ENCODE peak calls at places on chromosome 2, in eight cellular contexts. S is CD8-positive, alpha-beta memory T cell; K is effector memory CD4-positive, alpha-beta T cell; D is GM23248; G is left lung; J is body of pancreas; R is uterus; C is ovary. V is an unnamed sample.

GRCh38 chr2:31259075-31259474 is 25.1 kb downstream of the EHD3 start:
- DNase-seq in R (no peak), J (no peak), C (no peak), K (no peak), D (no peak), S (no peak), G (no peak), V (no peak)

GRCh38 chr2:162029287-162029901 is 44.6 kb downstream of the DPP4 start:
- DNase-seq in G (no peak), C (no peak), S (no peak), R (no peak), J (no peak), D (peak), K (no peak), V (peak)

GRCh38 chr2:228589115-228589514 is 407.6 kb upstream of the SPHKAP start:
- DNase-seq in C (no peak), D (no peak), J (no peak), G (no peak), S (no peak), K (no peak), R (no peak), V (no peak)

GRCh38 chr2:15643209-15643500 is 51.5 kb downstream of the DDX1 start:
- DNase-seq in R (no peak), D (no peak), K (no peak), G (no peak), J (no peak), S (no peak), C (no peak), V (no peak)

GRCh38 chr2:138676654-138677053 is 103.5 kb downstream of the NXPH2 start:
- DNase-seq in K (no peak), J (no peak), R (no peak), G (no peak), C (no peak), D (no peak), S (no peak), V (no peak)

GRCh38 chr2:96116424-96116878 is at the start of gene ADRA2B:
- DNase-seq in K (peak), C (no peak), S (peak), D (peak), J (peak), G (peak), R (no peak), V (no peak)

GRCh38 chr2:124633812-124634211 is 608.7 kb downstream of the CNTNAP5 start:
- DNase-seq in G (no peak), D (no peak), R (no peak), S (no peak), J (no peak), K (no peak), C (no peak), V (no peak)

GRCh38 chr2:199862779-199863178 is 11.8 kb upstream of the FTCDNL1 start:
- DNase-seq in C (no peak), K (no peak), J (no peak), R (no peak), S (no peak), G (no peak), D (peak), V (no peak)

GRCh38 chr2:3731829-3732228 is 28.5 kb downstream of the DCDC2C start:
- DNase-seq in C (no peak), J (no peak), G (no peak), D (no peak), S (no peak), R (no peak), K (no peak), V (no peak)

GRCh38 chr2:182941939-182942338 is 75.5 kb upstream of the FRZB start:
- DNase-seq in C (no peak), R (no peak), K (no peak), J (no peak), S (no peak), D (no peak), G (no peak), V (no peak)

GRCh38 chr2:71640459-71640858 is 187.1 kb downstream of the DYSF start:
- DNase-seq in J (no peak), K (no peak), G (no peak), R (no peak), C (no peak), S (no peak), D (no peak), V (no peak)

GRCh38 chr2:9093324-9093723 is 89.8 kb upstream of the MBOAT2 start:
- DNase-seq in C (no peak), K (no peak), J (no peak), D (no peak), S (no peak), G (no peak), R (no peak), V (no peak)

GRCh38 chr2:188870289-188870688 is 103.9 kb upstream of the COL3A1 start:
- DNase-seq in G (no peak), C (no peak), S (no peak), K (no peak), J (no peak), R (no peak), D (peak), V (no peak)

GRCh38 chr2:151091583-151091982 is 170.1 kb downstream of the RBM43 start:
- DNase-seq in S (no peak), G (no peak), D (peak), R (no peak), C (no peak), J (no peak), K (no peak), V (no peak)

GRCh38 chr2:189631849-189632248 is 29.4 kb upstream of the ASNSD1 start:
- DNase-seq in G (no peak), J (no peak), C (no peak), S (no peak), K (no peak), R (peak), D (peak), V (no peak)

GRCh38 chr2:71471276-71471675 is 17.9 kb downstream of the DYSF start:
- DNase-seq in R (no peak), D (peak), J (no peak), S (no peak), C (no peak), K (no peak), G (no peak), V (no peak)

GRCh38 chr2:231680992-231681852 is 27.1 kb upstream of the PTMA start:
- DNase-seq in R (peak), G (peak), C (peak), S (no peak), J (peak), D (peak), K (no peak), V (peak)

GRCh38 chr2:186381573-186381972 is 104.5 kb upstream of the ZC3H15 start:
- DNase-seq in K (no peak), G (no peak), D (no peak), J (no peak), R (no peak), C (no peak), S (no peak), V (no peak)

GRCh38 chr2:154375625-154376020 is 322.9 kb upstream of the KCNJ3 start:
- DNase-seq in G (no peak), R (no peak), S (no peak), D (peak), C (no peak), K (no peak), J (peak), V (peak)

GRCh38 chr2:71672011-71672639 is 218.8 kb downstream of the DYSF start:
- DNase-seq in S (no peak), K (no peak), J (no peak), G (no peak), R (no peak), C (no peak), D (no peak), V (no peak)

GRCh38 chr2:227325824-227326195 is 759 bp downstream of the MFF start:
- DNase-seq in J (peak), S (no peak), R (no peak), K (no peak), D (peak), G (peak), C (peak), V (peak)

GRCh38 chr2:19474128-19474527 is 115.7 kb upstream of the OSR1 start:
- DNase-seq in J (peak), C (no peak), K (peak), D (peak), G (no peak), R (no peak), S (peak), V (no peak)

GRCh38 chr2:218370410-218371063 is 11.5 kb upstream of the SLC11A1 start:
- DNase-seq in R (peak), D (no peak), C (peak), K (no peak), S (no peak), J (peak), G (peak), V (no peak)

GRCh38 chr2:9814129-9814868 is 29.0 kb upstream of the TAF1B start:
- DNase-seq in J (no peak), R (no peak), K (no peak), G (peak), D (no peak), S (no peak), C (no peak), V (no peak)

GRCh38 chr2:56613917-56614316 is 430.1 kb downstream of the CCDC85A start:
- DNase-seq in C (no peak), G (no peak), R (no peak), S (no peak), D (peak), K (no peak), J (no peak), V (no peak)

GRCh38 chr2:223626713-223627112 is 24.6 kb upstream of the SCG2 start:
- DNase-seq in S (no peak), K (no peak), G (no peak), D (peak), J (no peak), R (no peak), C (no peak), V (no peak)

GRCh38 chr2:202023198-202023903 is 10.3 kb upstream of the FZD7 start:
- DNase-seq in K (no peak), S (no peak), G (peak), D (no peak), C (no peak), J (no peak), R (no peak), V (no peak)

GRCh38 chr2:165957030-165957675 is 3.6 kb upstream of the TTC21B start:
- DNase-seq in S (no peak), G (no peak), J (no peak), D (no peak), K (no peak), R (no peak), C (no peak), V (no peak)

GRCh38 chr2:208033701-208034502 is 8.6 kb upstream of the PLEKHM3 start:
- DNase-seq in R (peak), K (no peak), G (peak), D (peak), S (no peak), C (peak), J (peak), V (no peak)

GRCh38 chr2:229748950-229749349 is 34.6 kb upstream of the DNER start:
- DNase-seq in R (no peak), C (no peak), D (no peak), G (no peak), K (no peak), S (no peak), J (no peak), V (no peak)

GRCh38 chr2:169761970-169762292 is 28.3 kb downstream of the KLHL23 start:
- DNase-seq in G (no peak), R (no peak), K (no peak), J (no peak), S (no peak), D (no peak), C (no peak), V (no peak)

GRCh38 chr2:40458271-40458794 is 6.4 kb upstream of the SLC8A1 start:
- DNase-seq in J (no peak), D (no peak), C (no peak), R (no peak), S (no peak), G (no peak), K (no peak), V (no peak)

GRCh38 chr2:177525351-177525750 is 132.8 kb downstream of the AGPS start:
- DNase-seq in J (no peak), K (no peak), S (no peak), C (no peak), R (no peak), G (no peak), D (no peak), V (no peak)

GRCh38 chr2:171327043-171327496 is 106.7 kb downstream of the METTL8 start:
- DNase-seq in R (no peak), D (no peak), K (no peak), C (no peak), J (no peak), G (no peak), S (no peak), V (no peak)

GRCh38 chr2:11988691-11989465 is 242.4 kb downstream of the LPIN1 start:
- DNase-seq in K (no peak), S (no peak), G (no peak), D (no peak), J (no peak), C (no peak), R (peak), V (no peak)

GRCh38 chr2:239912938-239913631 is 112.1 kb downstream of the NDUFA10 start:
- DNase-seq in G (no peak), K (no peak), S (no peak), C (no peak), D (no peak), J (no peak), R (no peak), V (no peak)

GRCh38 chr2:239910851-239911629 is 114.1 kb downstream of the NDUFA10 start:
- DNase-seq in S (no peak), J (peak), D (peak), C (no peak), G (no peak), R (no peak), K (no peak), V (no peak)

GRCh38 chr2:239910404-239910803 is 114.7 kb downstream of the NDUFA10 start:
- DNase-seq in J (no peak), C (no peak), G (no peak), R (no peak), K (no peak), D (no peak), S (no peak), V (no peak)

GRCh38 chr2:239912171-239912937 is 112.8 kb downstream of the NDUFA10 start:
- DNase-seq in D (no peak), C (no peak), S (no peak), R (no peak), G (no peak), J (no peak), K (no peak), V (no peak)

DNA sequence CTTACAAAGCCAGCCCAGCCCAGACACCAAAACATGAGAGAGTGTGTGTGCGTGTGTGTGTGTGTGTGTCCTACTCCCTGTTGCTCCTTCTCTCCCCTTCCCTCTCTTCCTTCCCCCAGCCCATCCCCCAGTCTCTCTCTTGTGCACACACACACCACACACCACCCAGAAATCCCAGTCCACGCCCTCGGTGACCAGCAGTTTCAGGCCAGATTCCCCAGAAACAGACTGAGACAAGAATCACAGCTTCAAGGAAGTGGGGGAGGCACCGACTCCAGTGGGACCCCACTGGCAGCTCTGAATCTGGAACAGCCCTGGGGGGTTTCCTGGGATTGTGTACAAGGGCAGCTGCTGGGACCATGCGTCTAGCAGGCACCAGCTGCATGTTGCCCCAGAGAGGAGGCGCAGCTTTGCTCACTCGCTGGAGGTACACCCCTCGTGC is 113.5 kb downstream of the NDUFA10 start:
- DNase-seq in J (peak), S (no peak), C (no peak), G (peak), R (no peak), D (no peak), K (no peak), V (no peak)
- H3K27ac ChIP-seq in J (no peak), S (no peak), C (no peak), G (no peak), R (no peak), D (no peak), K (peak), V (no peak)

DNA sequence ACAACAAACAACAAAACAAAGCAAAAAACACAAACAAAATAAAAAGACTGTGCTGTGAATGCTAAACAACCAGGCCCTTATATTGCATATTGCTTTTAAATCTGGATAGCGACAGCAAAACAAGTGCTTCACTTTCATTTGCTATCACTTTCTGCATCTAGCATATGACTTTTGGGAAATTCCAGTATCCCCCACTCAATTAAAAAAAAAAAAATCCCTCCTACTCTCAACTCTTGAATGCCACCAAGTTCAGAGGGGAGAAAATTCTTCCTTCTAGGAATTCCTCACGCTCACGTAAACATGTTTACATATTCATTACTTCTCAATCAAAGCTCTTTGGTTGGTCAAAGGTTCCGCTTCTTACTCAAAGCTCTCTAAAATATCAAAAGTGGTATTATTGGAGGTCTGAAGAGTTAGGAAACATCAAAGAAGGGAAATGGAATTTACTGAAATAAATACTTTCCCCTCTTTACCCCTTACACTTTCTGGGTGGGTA is 4.1 kb downstream of the DOCK10 start:
- DNase-seq in J (no peak), C (no peak), G (no peak), D (no peak), R (no peak), S (no peak), K (no peak), V (no peak)
- H3K27ac ChIP-seq in J (no peak), C (peak), G (no peak), D (no peak), R (no peak), S (no peak), K (peak), V (peak)

GRCh38 chr2:181407171-181407570 is 50.0 kb upstream of the ITGA4 start:
- DNase-seq in C (no peak), D (no peak), G (no peak), R (no peak), S (no peak), J (peak), K (no peak), V (no peak)

GRCh38 chr2:181411105-181411849 is 45.9 kb upstream of the ITGA4 start:
- DNase-seq in C (no peak), S (no peak), D (no peak), J (no peak), G (no peak), K (no peak), R (no peak), V (no peak)
- H3K27ac ChIP-seq in C (no peak), S (no peak), D (no peak), J (no peak), G (no peak), K (no peak), R (no peak), V (no peak)

DNA sequence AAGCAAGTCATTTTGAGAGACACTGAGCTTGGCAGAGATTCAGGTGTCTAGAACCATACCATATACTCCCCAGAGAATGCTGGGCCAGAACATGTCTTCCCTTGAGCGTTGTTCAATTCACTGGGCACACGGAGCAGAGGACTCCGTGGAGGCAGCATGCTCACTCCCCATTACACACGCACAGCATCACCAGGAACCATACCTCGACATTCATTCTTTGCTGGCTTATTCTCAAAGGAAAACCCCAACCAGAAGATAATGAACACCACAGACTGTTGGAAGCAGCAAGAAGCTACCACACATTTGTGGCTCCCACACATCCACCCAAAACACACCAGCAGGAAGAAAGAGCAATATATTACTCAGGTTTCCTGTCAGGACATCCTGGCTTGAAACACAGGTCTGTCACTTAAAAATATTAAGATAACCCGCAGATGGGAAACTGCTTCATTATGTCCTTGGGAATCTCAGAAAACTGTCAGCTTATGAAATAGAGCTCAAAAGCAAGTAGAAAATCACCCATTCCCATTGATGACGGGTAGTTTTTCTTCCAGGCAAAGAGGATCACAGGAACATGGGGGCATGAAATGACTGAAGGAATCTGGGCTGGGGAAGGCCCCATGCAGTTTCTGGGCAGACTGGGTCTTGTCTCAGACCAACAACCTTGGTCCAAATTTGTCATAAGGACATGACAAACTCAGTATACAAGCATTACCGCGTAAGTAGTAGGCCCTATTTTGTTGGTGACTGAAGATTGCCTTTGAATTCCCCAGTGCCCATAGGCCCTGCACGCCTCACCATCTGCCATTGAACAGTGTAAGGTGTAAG is 46.5 kb downstream of the PCBP1 start:
- DNase-seq in K (peak), C (no peak), S (peak), J (no peak), G (peak), R (no peak), D (no peak), V (peak)
- H3K27ac ChIP-seq in K (peak), C (peak), S (peak), J (peak), G (peak), R (peak), D (no peak), V (peak)

DNA sequence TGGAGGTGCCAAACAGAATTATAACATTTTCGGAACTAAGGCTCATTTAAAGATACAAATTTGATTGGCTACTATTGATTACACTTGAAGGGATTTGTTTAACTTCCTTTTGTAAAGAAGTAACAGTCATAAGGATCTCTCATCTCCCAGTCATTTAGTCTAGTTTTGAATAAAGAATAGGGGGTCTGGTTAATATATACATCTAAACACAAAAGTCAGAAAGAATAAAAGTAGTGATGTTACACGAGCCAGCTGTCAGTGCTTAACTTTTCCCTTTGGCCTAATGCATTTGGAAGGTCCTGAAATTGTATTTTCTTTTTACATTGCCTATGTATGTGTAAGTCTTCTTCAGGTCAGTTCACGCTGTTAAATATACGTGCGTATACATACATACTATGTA is 8.1 kb downstream of the SEPTIN2 start:
- DNase-seq in C (no peak), G (no peak), S (no peak), J (no peak), K (no peak), R (no peak), D (no peak), V (no peak)
- H3K27ac ChIP-seq in C (no peak), G (no peak), S (no peak), J (no peak), K (no peak), R (no peak), D (peak), V (no peak)